ENCODE peak calls at places on chromosomes 13 and 19, in eight cellular contexts. A is AG04450, F is HL-60, W is right atrium auricular region, K is tibial artery, T is cardiac muscle cell, P is mammary epithelial cell, E is BJ. S is an unnamed sample. For H3K27me3, the result is how much of the 10 kb centered on the place peaks cover.

GRCh38 chr19:12872255-12872654 is 9.0 kb downstream of the DNASE2 start:
- DNase-seq in W (no peak), F (no peak), T (no peak), A (no peak), P (no peak), K (no peak), E (no peak), S (no peak)

GRCh38 chr13:111233080-111233479 is 87.4 kb upstream of the TEX29 start:
- DNase-seq in F (no peak), A (no peak), T (no peak), K (no peak), P (no peak), E (no peak), W (no peak), S (no peak)

GRCh38 chr13:33150146-33150545 is 133.9 kb downstream of the KL start:
- DNase-seq in T (peak), K (no peak), A (no peak), P (no peak), E (no peak), F (no peak), W (no peak), S (no peak)

GRCh38 chr19:48415395-48415794 is 21.9 kb downstream of the GRIN2D start:
- DNase-seq in K (peak), T (peak), P (peak), E (no peak), W (peak), A (no peak), F (no peak), S (peak)

GRCh38 chr19:54035215-54036178 is 28.2 kb downstream of the VSTM1 start:
- DNase-seq in P (peak), W (no peak), E (peak), T (peak), F (no peak), A (peak), K (no peak), S (no peak)

GRCh38 chr19:14159059-14159458 is 22.7 kb upstream of the ASF1B start:
- DNase-seq in P (no peak), F (no peak), W (no peak), A (no peak), E (no peak), T (no peak), K (no peak), S (no peak)

GRCh38 chr13:106349080-106349841 is 186.2 kb downstream of the EFNB2 start:
- DNase-seq in A (no peak), W (peak), F (no peak), T (peak), P (peak), E (no peak), K (peak), S (peak)

GRCh38 chr13:93687261-93687660 is 460.7 kb downstream of the GPC6 start:
- DNase-seq in A (no peak), K (no peak), E (no peak), T (no peak), W (no peak), F (no peak), P (no peak), S (no peak)

GRCh38 chr13:113972451-113973217 is 1.2 kb downstream of the C13orf46 start:
- DNase-seq in T (no peak), A (no peak), F (no peak), P (no peak), E (no peak), W (no peak), K (no peak), S (no peak)

GRCh38 chr19:42420055-42420544 is 7.1 kb downstream of the LIPE start:
- DNase-seq in T (peak), E (no peak), K (no peak), P (peak), A (no peak), W (no peak), F (peak), S (no peak)

GRCh38 chr13:76903544-76904162 is 17.4 kb upstream of the KCTD12 start:
- DNase-seq in T (peak), A (peak), K (peak), E (no peak), F (no peak), P (peak), W (peak), S (peak)

GRCh38 chr13:22789027-22789593 is 391.7 kb upstream of the SGCG start:
- DNase-seq in P (no peak), F (no peak), W (no peak), A (no peak), E (no peak), K (no peak), T (no peak), S (no peak)

GRCh38 chr13:45474584-45475454 is 10.1 kb downstream of the COG3 start:
- DNase-seq in K (no peak), A (no peak), W (no peak), P (no peak), F (no peak), E (no peak), T (no peak), S (no peak)

GRCh38 chr13:24683833-24684599 is 3.8 kb downstream of the ATP12A start:
- DNase-seq in A (no peak), P (peak), E (no peak), T (peak), F (no peak), W (no peak), K (peak), S (peak)

GRCh38 chr13:101739382-101740178 is 287.1 kb downstream of the ITGBL1 start:
- DNase-seq in P (no peak), T (no peak), F (no peak), K (no peak), A (no peak), W (no peak), E (no peak), S (no peak)

GRCh38 chr19:16210168-16210567 is 12.5 kb downstream of the AP1M1 start:
- DNase-seq in A (no peak), F (no peak), W (no peak), K (no peak), P (no peak), T (no peak), E (no peak), S (no peak)

GRCh38 chr13:28718538-28719226 is at the start of gene SLC46A3:
- DNase-seq in F (peak), P (peak), T (peak), A (peak), E (peak), W (peak), K (peak), S (peak)

GRCh38 chr19:18304496-18305312 is 18.2 kb downstream of the LSM4 start:
- DNase-seq in T (peak), A (no peak), K (peak), W (peak), F (peak), E (no peak), P (peak), S (peak)

GRCh38 chr19:2703691-2704216 is 1.3 kb upstream of the GNG7 start:
- DNase-seq in K (no peak), W (no peak), E (no peak), A (no peak), P (no peak), F (no peak), T (no peak), S (no peak)

GRCh38 chr19:46355991-46356669 is 9.2 kb downstream of the PPP5C start:
- DNase-seq in W (no peak), F (no peak), T (no peak), E (no peak), A (no peak), P (no peak), K (no peak), S (no peak)
- H3K27me3 ChIP-seq in W (under half), F (under half), T (under half), E (under half), A (under half), P (under half), K (under half), S (under half)

DNA sequence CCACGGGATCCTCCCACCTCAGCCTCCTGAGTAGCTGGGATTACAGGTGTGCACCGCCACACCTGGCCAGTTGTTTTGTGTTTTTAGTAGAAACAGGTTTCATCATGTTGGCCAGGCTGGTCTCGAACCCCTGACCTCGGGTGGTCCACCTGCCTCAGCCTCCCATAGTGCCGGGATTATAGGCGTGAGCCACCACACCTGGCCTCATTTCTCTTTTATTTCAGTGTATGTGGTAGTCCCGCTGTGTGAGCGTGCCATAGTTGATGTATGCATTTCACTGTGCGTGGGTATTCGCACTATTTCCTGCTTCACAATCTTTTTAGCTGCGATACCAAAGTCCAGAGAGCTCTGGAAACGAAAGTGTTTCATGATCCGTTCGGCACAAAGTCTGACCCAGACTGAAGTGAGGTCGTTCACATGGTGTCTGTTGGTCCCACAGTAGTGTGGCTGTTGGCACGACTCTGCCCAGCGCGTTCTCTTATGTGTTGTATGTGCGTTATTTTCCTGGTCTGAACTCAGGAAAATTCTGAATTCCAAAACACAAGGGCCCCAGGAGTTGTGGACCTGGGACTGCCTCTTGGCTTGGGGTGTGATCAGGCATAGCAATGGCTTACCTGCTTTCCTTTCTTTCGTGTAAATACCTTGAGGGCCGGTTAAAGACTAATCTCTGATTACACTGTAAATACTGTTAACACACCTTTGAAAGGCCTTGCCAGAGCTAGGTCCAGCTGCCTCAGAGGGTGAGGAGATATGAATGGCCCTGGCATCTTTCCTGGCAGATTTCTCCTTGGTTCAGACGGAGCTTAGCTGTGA is 8.6 kb downstream of the EPN1 start:
- DNase-seq in F (no peak), W (no peak), K (no peak), E (no peak), A (no peak), T (no peak), P (no peak), S (peak)
- H3K4me3 ChIP-seq in F (no peak), W (no peak), K (no peak), E (no peak), A (no peak), T (no peak), P (no peak), S (no peak)

DNA sequence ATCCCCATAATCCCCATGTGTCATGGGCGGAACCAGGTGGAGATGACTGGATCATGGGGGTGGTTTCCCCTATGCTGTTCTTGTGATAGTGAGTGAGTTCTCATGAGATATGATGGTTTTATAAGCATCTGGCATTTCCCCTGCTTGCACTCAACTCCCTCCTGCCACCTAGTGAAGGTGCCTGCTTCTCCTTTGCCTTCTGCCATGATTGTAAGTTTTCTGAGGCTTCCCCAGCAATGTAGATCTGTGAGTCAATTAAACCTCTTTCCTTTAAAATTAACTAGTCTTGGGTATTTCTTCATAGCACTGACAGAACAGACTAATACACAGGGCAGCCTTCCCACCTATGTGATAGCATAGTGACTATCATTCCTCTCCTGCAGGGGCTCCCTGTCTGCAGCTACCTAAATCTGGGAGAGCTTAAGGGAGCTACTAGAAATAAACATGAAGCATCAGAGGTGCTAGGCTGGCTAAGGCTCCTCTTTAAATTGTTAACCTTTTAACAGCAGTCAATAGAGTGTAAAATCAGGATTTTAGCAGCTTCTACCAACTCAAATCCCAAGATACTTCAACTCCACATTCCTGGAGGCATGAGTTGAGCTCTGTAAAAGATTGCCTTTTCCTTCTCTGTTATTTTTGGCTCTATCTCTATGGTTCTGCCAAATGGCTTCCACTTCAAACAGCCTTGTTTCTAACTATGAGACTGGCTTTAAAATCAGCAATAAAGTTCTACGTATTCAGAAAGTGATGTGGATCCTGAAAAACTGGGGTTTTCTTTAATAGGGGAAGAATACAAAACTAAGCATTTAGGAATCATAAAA is 112.3 kb downstream of the VWA8 start:
- DNase-seq in A (no peak), K (no peak), P (peak), T (peak), F (no peak), W (no peak), E (no peak), S (no peak)
- TF ChIP-seq CTCF in A (no peak), K (no peak), P (no peak), T (peak), F (no peak), W (no peak), E (peak), S (no peak)

GRCh38 chr13:99944606-99945005 is 27.0 kb downstream of the ZIC5 start:
- DNase-seq in P (no peak), A (no peak), W (no peak), K (no peak), E (no peak), T (no peak), F (no peak), S (no peak)

GRCh38 chr13:99948907-99949656 is 22.5 kb downstream of the ZIC5 start:
- DNase-seq in P (no peak), E (no peak), W (no peak), A (no peak), F (no peak), K (no peak), T (no peak), S (peak)

GRCh38 chr13:99949657-99950413 is 21.7 kb downstream of the ZIC5 start:
- DNase-seq in A (no peak), K (no peak), P (no peak), F (no peak), E (no peak), T (no peak), W (no peak), S (no peak)

GRCh38 chr13:99948411-99948810 is 23.2 kb downstream of the ZIC5 start:
- DNase-seq in A (no peak), T (no peak), F (no peak), K (no peak), P (no peak), W (no peak), E (no peak), S (no peak)

GRCh38 chr13:99947666-99948065 is 23.9 kb downstream of the ZIC5 start:
- DNase-seq in K (no peak), W (no peak), T (no peak), P (no peak), A (no peak), F (no peak), E (no peak), S (no peak)
- H3K27me3 ChIP-seq in K (half or more), W (under half), T (under half), P (under half), A (under half), F (under half), E (under half), S (under half)

S was measured in lung.